ENCODE peak calls at places on chromosomes 16 and 17, in six cellular contexts. Z, B, N, R, Y and I are unnamed samples.

GRCh38 chr17:58120195-58120822 is 27.9 kb upstream of the OR4D1 start:
- DNase-seq in B (peak; percentile 64), Z (no peak), Y (peak; percentile 74), R (peak; percentile 41), N (peak; percentile 51), I (peak; percentile 71)

GRCh38 chr17:43722269-43722619 is 36.3 kb downstream of the SOST start:
- DNase-seq in B (no peak), Z (no peak), N (no peak), R (no peak), Y (no peak), I (no peak)

GRCh38 chr16:75097941-75098897 is 18.4 kb downstream of the LDHD start:
- DNase-seq in N (no peak), R (no peak), B (no peak), Y (no peak), Z (no peak), I (no peak)

GRCh38 chr17:35486920-35487727 is 38.6 kb upstream of the SLFN13 start:
- DNase-seq in N (no peak), Z (no peak), Y (peak; percentile 90), B (peak; percentile 54), R (peak; percentile 17), I (no peak)

GRCh38 chr16:79805621-79806020 is 205.1 kb upstream of the MAF start:
- DNase-seq in Y (no peak), N (no peak), B (no peak), Z (no peak), R (peak; percentile 36), I (peak; percentile 52)

GRCh38 chr16:4414187-4414909 is 2.0 kb downstream of the CORO7 start:
- DNase-seq in B (no peak), R (no peak), Z (no peak), Y (no peak), N (no peak), I (no peak)

GRCh38 chr17:16926591-16927451 is 45.1 kb downstream of the TNFRSF13B start:
- DNase-seq in Y (peak; percentile 49), B (no peak), N (no peak), Z (no peak), R (no peak), I (no peak)

GRCh38 chr16:57607676-57608461 is 20.6 kb upstream of the ADGRG1 start:
- DNase-seq in R (no peak), Y (no peak), N (no peak), B (no peak), Z (no peak), I (no peak)

GRCh38 chr16:30030841-30031413 is at the start of gene TLCD3B:
- DNase-seq in N (no peak), R (no peak), B (no peak), Y (no peak), Z (no peak), I (no peak)

GRCh38 chr17:38568274-38568673 is 37.5 kb downstream of the SRCIN1 start:
- DNase-seq in N (no peak), B (no peak), R (no peak), Z (no peak), Y (no peak), I (no peak)

GRCh38 chr17:4318186-4318585 is 48.3 kb downstream of the UBE2G1 start:
- DNase-seq in Z (no peak), R (no peak), B (peak; percentile 66), N (no peak), Y (no peak), I (no peak)
- H3K4me3 ChIP-seq in Z (no peak overlapping the region), R (no peak overlapping the region), B (no peak overlapping the region), N (no peak overlapping the region), Y (no peak overlapping the region), I (no peak overlapping the region)

GRCh38 chr17:7357381-7357780 is 2.4 kb downstream of the TMEM95 start:
- DNase-seq in R (no peak), N (no peak), B (no peak), Z (no peak), Y (no peak), I (no peak)
- TF ChIP-seq CTCF in R (no peak), N (no peak), B (no peak), Z (no peak), Y (no peak), I (no peak)

GRCh38 chr17:44757918-44758413 is 822 bp upstream of the ADAM11 start:
- DNase-seq in N (no peak), Z (no peak), R (no peak), Y (no peak), B (no peak), I (no peak)

GRCh38 chr17:44757045-44757917 is 1.5 kb upstream of the ADAM11 start:
- DNase-seq in Y (no peak), N (no peak), Z (no peak), B (no peak), R (no peak), I (no peak)

GRCh38 chr17:44759096-44759915 is 518 bp downstream of the ADAM11 start:
- DNase-seq in B (no peak), R (no peak), Y (no peak), N (no peak), Z (no peak), I (no peak)

GRCh38 chr17:44759916-44760243 is 1.1 kb downstream of the ADAM11 start:
- DNase-seq in B (no peak), R (no peak), N (no peak), Z (no peak), Y (no peak), I (no peak)

DNA sequence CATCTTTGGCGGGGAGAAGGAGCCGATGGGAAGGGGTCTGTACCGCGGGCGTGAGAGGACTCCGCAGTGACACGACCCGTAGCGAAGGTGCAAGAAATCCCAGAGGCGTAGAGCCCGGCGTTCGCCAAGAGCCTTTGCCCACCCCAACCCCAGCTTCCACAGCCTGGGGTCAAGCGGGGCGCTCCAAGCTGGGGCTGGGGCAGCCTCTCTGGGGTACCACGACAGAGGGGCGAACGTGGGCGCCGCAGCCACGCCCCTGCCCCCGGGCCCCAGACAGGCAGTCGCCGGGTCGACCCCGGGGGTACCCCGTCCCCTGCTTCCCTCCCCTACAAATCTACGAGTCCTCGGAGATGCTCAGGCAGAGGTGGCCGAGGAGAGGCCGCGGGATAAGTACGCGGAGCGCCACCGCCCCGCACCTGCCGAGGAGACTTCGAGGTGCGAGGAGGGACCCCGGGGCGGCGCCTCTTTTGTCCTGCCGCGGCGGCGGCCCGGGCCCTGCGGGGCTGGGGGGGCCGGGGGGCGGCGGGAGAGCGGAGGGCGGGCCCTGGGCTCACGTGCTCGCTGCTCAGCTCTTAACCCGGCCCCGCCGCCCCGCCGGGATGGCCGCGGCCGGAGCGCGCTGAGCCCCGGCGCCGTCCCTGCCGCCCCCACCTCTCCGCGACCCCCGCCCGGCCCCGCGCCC is at the start of gene ADAM11:
- DNase-seq in Y (no peak), R (no peak), B (no peak), Z (no peak), N (no peak), I (no peak)
- H3K4me3 ChIP-seq in Y (peak within 1 kb of the TSS; percentile 53), R (peak within 1 kb of the TSS; percentile 40), B (no peak within 1 kb of the TSS), Z (peak within 1 kb of the TSS; percentile 35), N (peak within 1 kb of the TSS; percentile 31), I (peak within 1 kb of the TSS; percentile 36)

DNA sequence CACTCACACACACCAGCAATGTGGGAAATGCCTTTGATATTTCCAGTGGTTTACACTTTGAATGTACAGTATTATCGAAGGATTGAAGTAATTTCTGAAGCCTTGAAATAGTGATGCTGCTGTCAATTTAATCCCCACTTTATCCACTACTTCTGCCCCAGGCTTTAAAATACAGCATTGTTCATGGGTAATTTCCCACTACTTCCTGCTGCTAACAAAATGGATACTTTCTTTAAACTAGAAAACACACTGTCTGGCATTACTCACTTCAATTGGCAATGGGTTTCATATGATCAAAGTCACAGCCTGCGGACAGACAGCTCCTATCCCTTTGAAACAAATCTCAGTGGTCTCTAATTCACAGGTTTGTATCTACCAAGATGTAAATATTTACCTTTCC is 292.2 kb downstream of the CDH11 start:
- DNase-seq in N (no peak), B (no peak), R (no peak), Y (no peak), Z (no peak), I (no peak)
- TF ChIP-seq CTCF in N (no peak), B (no peak), R (no peak), Y (no peak), Z (no peak), I (no peak)

GRCh38 chr17:6853764-6854442 is 22.4 kb upstream of the TEKT1 start:
- DNase-seq in B (peak; percentile 23), R (no peak), N (no peak), Y (no peak), Z (no peak), I (no peak)
- H3K4me3 ChIP-seq in B (no peak overlapping the region), R (no peak overlapping the region), N (peak overlapping the region; percentile 31), Y (no peak overlapping the region), Z (no peak overlapping the region), I (no peak overlapping the region)

GRCh38 chr17:40323317-40323716 is 14.3 kb downstream of the RARA start:
- DNase-seq in Y (peak; percentile 48), Z (no peak), R (no peak), N (no peak), B (no peak), I (no peak)
- TF ChIP-seq CTCF in Y (no peak), Z (no peak), R (no peak), N (no peak), B (no peak), I (no peak)